ENCODE peak calls at places on chromosomes 1 and 21, in nine cellular contexts. S is A549, U is omental fat pad, T is GM10248, E is HCT116, X is tibial nerve, R is GM23338, M is AG04450, K is HL-60. L is an unnamed sample.

GRCh38 chr1:220917101-220917500 is 37.9 kb downstream of the HLX start:
- DNase-seq in S (no peak), U (no peak), T (no peak), E (no peak), X (no peak), R (no peak), M (no peak), K (no peak), L (no peak)

GRCh38 chr1:248375446-248375845 is at the start of gene OR2T6:
- DNase-seq in S (no peak), U (no peak), T (no peak), E (no peak), X (no peak), R (no peak), M (no peak), K (no peak), L (no peak)

GRCh38 chr21:45945066-45945867 is 36.3 kb upstream of the COL6A1 start:
- DNase-seq in S (no peak), U (no peak), T (no peak), E (no peak), X (no peak), R (no peak), M (no peak), K (no peak), L (no peak)

GRCh38 chr1:10032287-10032589 is 520 bp upstream of the UBE4B start:
- DNase-seq in S (no peak), U (no peak), T (no peak), E (no peak), X (no peak), R (no peak), M (no peak), K (no peak), L (no peak)

GRCh38 chr21:42218836-42219605 is at the start of gene ABCG1:
- DNase-seq in S (no peak), U (no peak), T (no peak), E (no peak), X (no peak), R (peak; percentile 87), M (no peak), K (no peak), L (no peak)

GRCh38 chr21:40516336-40516735 is 330.6 kb downstream of the DSCAM start:
- DNase-seq in S (no peak), U (no peak), T (no peak), E (no peak), X (no peak), R (peak; percentile 52), M (no peak), K (peak; percentile 82), L (no peak)

GRCh38 chr1:21568006-21568746 is 59.0 kb downstream of the ALPL start:
- DNase-seq in S (no peak), U (no peak), T (no peak), E (no peak), X (no peak), R (no peak), M (no peak), K (no peak), L (no peak)

GRCh38 chr21:34908424-34909055 is 140.6 kb downstream of the RUNX1 start:
- DNase-seq in S (peak; percentile 48), U (no peak), T (no peak), E (no peak), X (no peak), R (no peak), M (no peak), K (peak; percentile 98), L (peak; percentile 64)

GRCh38 chr1:94688646-94689045 is 131.5 kb upstream of the SLC44A3 start:
- DNase-seq in S (no peak), U (no peak), T (no peak), E (no peak), X (no peak), R (peak; percentile 97), M (no peak), K (no peak), L (no peak)

GRCh38 chr1:1847061-1847460 is 43.8 kb downstream of the GNB1 start:
- DNase-seq in S (no peak), U (no peak), T (no peak), E (no peak), X (no peak), R (no peak), M (no peak), K (no peak), L (no peak)

GRCh38 chr1:30635386-30635975 is 87.9 kb downstream of the MATN1 start:
- DNase-seq in S (no peak), U (no peak), T (no peak), E (no peak), X (no peak), R (no peak), M (no peak), K (no peak), L (no peak)

GRCh38 chr1:179151908-179152682 is 70.2 kb downstream of the TOR3A start:
- DNase-seq in S (peak; percentile 40), U (no peak), T (no peak), E (no peak), X (no peak), R (no peak), M (no peak), K (no peak), L (no peak)

GRCh38 chr1:91744973-91745648 is 140.8 kb downstream of the TGFBR3 start:
- DNase-seq in S (no peak), U (no peak), T (no peak), E (no peak), X (peak; percentile 57), R (no peak), M (no peak), K (no peak), L (no peak)

DNA sequence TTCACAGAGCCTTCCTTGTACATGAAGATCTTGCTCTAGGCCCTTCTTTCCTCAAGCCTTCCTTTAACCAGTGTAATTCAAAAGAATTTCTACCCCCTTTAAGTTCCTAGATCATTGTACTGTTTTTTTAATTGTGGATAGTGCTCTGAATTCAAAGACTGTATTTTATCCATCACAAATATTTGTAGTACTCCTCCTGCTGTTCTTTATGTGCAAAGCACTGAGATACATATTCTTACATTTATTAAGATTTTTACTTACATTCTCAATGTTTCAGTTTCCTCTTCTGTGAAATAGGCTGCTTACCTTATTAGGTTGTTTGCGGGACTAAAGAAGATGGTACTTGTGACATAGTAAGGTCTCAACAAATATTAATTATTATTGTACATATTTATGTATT is 168.8 kb upstream of the PDE4B start:
- DNase-seq in S (no peak), U (no peak), T (no peak), E (no peak), X (no peak), R (no peak), M (no peak), K (no peak), L (no peak)
- TF ChIP-seq CTCF in S (no peak), U (no peak), T (no peak), E (no peak), X (no peak), R (no peak), M (peak; percentile 34), K (no peak), L (no peak)

GRCh38 chr1:212917134-212917485 is 33.2 kb upstream of the VASH2 start:
- DNase-seq in S (no peak), U (no peak), T (no peak), E (no peak), X (no peak), R (no peak), M (no peak), K (no peak), L (no peak)

GRCh38 chr1:212917858-212918257 is 32.5 kb upstream of the VASH2 start:
- DNase-seq in S (no peak), U (no peak), T (no peak), E (no peak), X (no peak), R (no peak), M (no peak), K (no peak), L (no peak)

GRCh38 chr1:212920246-212920645 is 30.1 kb upstream of the VASH2 start:
- DNase-seq in S (no peak), U (no peak), T (no peak), E (no peak), X (no peak), R (no peak), M (no peak), K (no peak), L (no peak)

GRCh38 chr1:212920895-212921294 is 29.4 kb upstream of the VASH2 start:
- DNase-seq in S (no peak), U (no peak), T (peak; percentile 57), E (no peak), X (no peak), R (peak; percentile 53), M (no peak), K (no peak), L (no peak)

DNA sequence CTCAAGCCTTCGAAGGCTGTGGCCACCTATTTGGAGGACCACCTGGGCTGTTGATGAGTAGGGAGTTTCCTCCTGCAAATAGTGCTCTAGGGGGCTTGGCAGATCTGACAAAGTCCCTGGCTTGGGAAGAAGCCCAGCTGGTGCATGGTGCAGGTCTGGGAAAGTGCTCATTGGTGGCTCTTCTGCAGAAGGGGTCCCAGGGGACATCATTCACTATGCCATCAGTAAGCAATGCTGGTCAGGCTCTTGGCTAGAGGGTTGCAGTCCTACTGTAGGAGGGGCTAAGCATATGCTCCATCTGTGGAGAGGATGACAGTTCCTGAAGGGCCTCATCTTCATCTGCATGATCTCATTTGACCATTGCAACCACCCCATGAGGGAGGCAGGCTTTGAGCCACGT is 31.6 kb upstream of the VASH2 start:
- DNase-seq in S (no peak), U (no peak), T (no peak), E (no peak), X (no peak), R (no peak), M (no peak), K (no peak), L (no peak)
- TF ChIP-seq CTCF in S (no peak), U (no peak), T (no peak), E (no peak), X (no peak), R (no peak), M (no peak), K (no peak), L (no peak)

GRCh38 chr1:119674835-119675289 is 26.8 kb upstream of the ZNF697 start:
- DNase-seq in S (no peak), U (no peak), T (peak; percentile 38), E (peak; percentile 68), X (no peak), R (peak; percentile 82), M (no peak), K (no peak), L (peak; percentile 62)
- TF ChIP-seq CTCF in S (no peak), U (no peak), T (peak; percentile 55), E (peak; percentile 80), X (no peak), R (peak; percentile 72), M (no peak), K (no peak), L (peak; percentile 66)

DNA sequence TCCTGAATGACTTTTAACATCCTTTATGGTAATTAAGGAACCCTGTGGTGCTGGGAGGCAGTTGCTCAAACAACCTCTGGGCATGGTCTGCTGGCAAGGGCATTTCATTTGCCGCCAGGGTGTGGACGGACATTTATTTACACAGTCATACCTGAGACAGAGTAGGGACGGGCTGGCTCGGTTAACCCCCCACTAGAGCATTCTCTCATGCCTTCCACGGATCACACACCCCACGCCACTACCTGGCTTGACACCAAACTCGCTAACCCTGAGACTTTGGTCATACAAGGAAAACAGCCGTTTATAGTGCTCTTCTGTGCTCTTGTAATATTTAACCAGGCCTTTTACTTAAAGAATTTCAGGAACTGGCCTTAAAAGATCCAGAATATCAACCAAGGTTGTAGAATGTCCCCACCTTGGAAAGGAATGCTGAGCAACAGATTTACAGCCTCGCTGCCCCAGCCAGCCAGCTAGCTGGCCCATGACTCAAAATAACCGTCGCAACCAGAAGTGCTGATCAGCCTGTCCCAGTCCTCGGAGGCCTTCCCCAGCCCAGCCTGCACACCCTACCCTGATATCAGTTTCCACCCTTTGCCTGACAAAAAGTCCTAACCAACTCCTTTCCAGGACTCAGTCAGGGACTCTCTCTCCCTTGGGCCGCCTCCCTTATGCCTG is 6.5 kb upstream of the PDXK start:
- DNase-seq in S (peak; percentile 98), U (no peak), T (no peak), E (peak; percentile 72), X (no peak), R (no peak), M (no peak), K (no peak), L (no peak)
- TF ChIP-seq CTCF in S (no peak), U (no peak), T (no peak), E (no peak), X (no peak), R (no peak), M (no peak), K (no peak), L (no peak)